ENCODE peak calls at places on chromosome 21, in five cellular contexts. C, K, M, A and X are unnamed samples.

GRCh38 chr21:36188081-36188681 is 31.6 kb downstream of the DOP1B start:
- DNase-seq in C (no peak), K (no peak), M (no peak), A (no peak), X (no peak)

GRCh38 chr21:41713495-41714281 is 53.2 kb downstream of the RIPK4 start:
- DNase-seq in C (no peak), K (no peak), M (no peak), A (no peak), X (no peak)

GRCh38 chr21:21045538-21045937 is 47.3 kb downstream of the NCAM2 start:
- DNase-seq in C (peak), K (no peak), M (no peak), A (no peak), X (no peak)

GRCh38 chr21:16667395-16667794 is 845.4 kb upstream of the CXADR start:
- DNase-seq in C (no peak), K (no peak), M (no peak), A (no peak), X (no peak)

GRCh38 chr21:41953831-41954653 is at the start of gene C2CD2:
- DNase-seq in C (peak), K (peak), M (peak), A (peak), X (peak)

GRCh38 chr21:28632718-28633408 is 359.8 kb downstream of the LTN1 start:
- DNase-seq in C (peak), K (no peak), M (peak), A (no peak), X (peak)

GRCh38 chr21:35578350-35578782 is 482.0 kb downstream of the SETD4 start:
- DNase-seq in C (peak), K (no peak), M (no peak), A (no peak), X (peak)

GRCh38 chr21:26865857-26866256 is 20.6 kb upstream of the ADAMTS1 start:
- DNase-seq in C (no peak), K (no peak), M (no peak), A (no peak), X (no peak)

GRCh38 chr21:15732290-15732995 is 2.7 kb downstream of the USP25 start:
- DNase-seq in C (peak), K (no peak), M (no peak), A (no peak), X (peak)

GRCh38 chr21:30166705-30167104 is at the start of gene CLDN17:
- DNase-seq in C (no peak), K (no peak), M (no peak), A (no peak), X (no peak)

GRCh38 chr21:27269646-27270045 is 302.8 kb upstream of the ADAMTS5 start:
- DNase-seq in C (peak), K (no peak), M (no peak), A (peak), X (peak)

GRCh38 chr21:19120591-19120990 is 717.0 kb upstream of the TMPRSS15 start:
- DNase-seq in C (no peak), K (peak), M (no peak), A (peak), X (no peak)

GRCh38 chr21:36576441-36576840 is 96.5 kb upstream of the CLDN14 start:
- DNase-seq in C (no peak), K (no peak), M (no peak), A (no peak), X (no peak)

GRCh38 chr21:14243877-14244276 is 27.9 kb downstream of the RBM11 start:
- DNase-seq in C (no peak), K (no peak), M (no peak), A (no peak), X (no peak)

GRCh38 chr21:36470294-36470693 is 9.6 kb downstream of the CLDN14 start:
- DNase-seq in C (no peak), K (peak), M (no peak), A (peak), X (no peak)

GRCh38 chr21:23639726-23640125 is 1967.6 kb downstream of the MRPL39 start:
- DNase-seq in C (no peak), K (no peak), M (no peak), A (no peak), X (no peak)

GRCh38 chr21:41611966-41612606 is 104.1 kb upstream of the TMPRSS2 start:
- DNase-seq in C (peak), K (peak), M (no peak), A (peak), X (no peak)

GRCh38 chr21:41777934-41778815 is 11.3 kb upstream of the RIPK4 start:
- DNase-seq in C (peak), K (peak), M (peak), A (peak), X (peak)

GRCh38 chr21:21101911-21102310 is 103.7 kb downstream of the NCAM2 start:
- DNase-seq in C (peak), K (peak), M (peak), A (peak), X (peak)

GRCh38 chr21:35438643-35439404 is 389.7 kb upstream of the RUNX1 start:
- DNase-seq in C (peak), K (no peak), M (no peak), A (peak), X (no peak)

GRCh38 chr21:24658926-24659325 is 948.4 kb downstream of the MRPL39 start:
- DNase-seq in C (no peak), K (no peak), M (no peak), A (no peak), X (no peak)

GRCh38 chr21:15775981-15776380 is 46.2 kb downstream of the USP25 start:
- DNase-seq in C (peak), K (no peak), M (no peak), A (no peak), X (peak)

GRCh38 chr21:36591326-36591970 is 107.5 kb upstream of the SIM2 start:
- DNase-seq in C (no peak), K (no peak), M (no peak), A (no peak), X (no peak)

GRCh38 chr21:25806053-25806452 is 71.3 kb downstream of the GABPA start:
- DNase-seq in C (no peak), K (no peak), M (no peak), A (no peak), X (no peak)

GRCh38 chr21:27110956-27111355 is 144.1 kb upstream of the ADAMTS5 start:
- DNase-seq in C (no peak), K (no peak), M (no peak), A (no peak), X (no peak)

GRCh38 chr21:20108976-20109375 is 889.2 kb upstream of the NCAM2 start:
- DNase-seq in C (no peak), K (no peak), M (no peak), A (no peak), X (no peak)

GRCh38 chr21:16117331-16117730 is 387.5 kb downstream of the USP25 start:
- DNase-seq in C (no peak), K (no peak), M (no peak), A (no peak), X (no peak)

GRCh38 chr21:25457411-25457810 is 149.9 kb downstream of the MRPL39 start:
- DNase-seq in C (peak), K (no peak), M (no peak), A (no peak), X (peak)

GRCh38 chr21:42538479-42539275 is 25.0 kb downstream of the SLC37A1 start:
- DNase-seq in C (no peak), K (no peak), M (no peak), A (no peak), X (no peak)

GRCh38 chr21:17818158-17819113 is 720 bp downstream of the C21orf91 start:
- DNase-seq in C (peak), K (peak), M (peak), A (peak), X (peak)

GRCh38 chr21:42568377-42568776 is 54.7 kb downstream of the SLC37A1 start:
- DNase-seq in C (no peak), K (no peak), M (no peak), A (no peak), X (no peak)

GRCh38 chr21:25375675-25376074 is 231.6 kb downstream of the MRPL39 start:
- DNase-seq in C (peak), K (no peak), M (no peak), A (no peak), X (no peak)

GRCh38 chr21:25214676-25215075 is 392.6 kb downstream of the MRPL39 start:
- DNase-seq in C (no peak), K (no peak), M (no peak), A (no peak), X (no peak)

GRCh38 chr21:17429936-17430335 is 82.9 kb upstream of the CXADR start:
- DNase-seq in C (no peak), K (no peak), M (no peak), A (no peak), X (no peak)

GRCh38 chr21:35236090-35236489 is 187.0 kb upstream of the RUNX1 start:
- DNase-seq in C (no peak), K (no peak), M (no peak), A (no peak), X (no peak)

GRCh38 chr21:35646606-35647005 is 413.7 kb downstream of the SETD4 start:
- DNase-seq in C (peak), K (no peak), M (no peak), A (no peak), X (no peak)

GRCh38 chr21:29499734-29500343 is 201.1 kb downstream of the BACH1 start:
- DNase-seq in C (no peak), K (peak), M (no peak), A (peak), X (peak)

GRCh38 chr21:22885614-22886013 is 1887.4 kb downstream of the NCAM2 start:
- DNase-seq in C (no peak), K (no peak), M (no peak), A (no peak), X (no peak)

GRCh38 chr21:29313662-29314408 is 15.1 kb downstream of the BACH1 start:
- DNase-seq in C (no peak), K (no peak), M (no peak), A (no peak), X (no peak)

GRCh38 chr21:28063241-28063640 is 929.4 kb downstream of the LTN1 start:
- DNase-seq in C (no peak), K (no peak), M (no peak), A (no peak), X (no peak)

GRCh38 chr21:37627074-37627473 is 260.5 kb downstream of the DYRK1A start:
- DNase-seq in C (no peak), K (no peak), M (no peak), A (no peak), X (no peak)

GRCh38 chr21:37627561-37627960 is 261.0 kb downstream of the DYRK1A start:
- DNase-seq in C (no peak), K (no peak), M (no peak), A (no peak), X (no peak)

GRCh38 chr21:37623689-37624088 is 257.1 kb downstream of the DYRK1A start:
- DNase-seq in C (no peak), K (no peak), M (no peak), A (no peak), X (no peak)

GRCh38 chr21:37628362-37628761 is 261.8 kb downstream of the DYRK1A start:
- DNase-seq in C (no peak), K (no peak), M (no peak), A (no peak), X (no peak)

GRCh38 chr21:37626320-37626719 is 259.7 kb downstream of the DYRK1A start:
- DNase-seq in C (no peak), K (no peak), M (no peak), A (no peak), X (no peak)
- H2BK15ac ChIP-seq in C (no peak), K (no peak), M (no peak), A (no peak), X (no peak)

GRCh38 chr21:31733521-31734149 is 1.7 kb upstream of the SCAF4 start:
- DNase-seq in C (peak), K (no peak), M (no peak), A (peak), X (no peak)
- H2BK15ac ChIP-seq in C (no peak), K (no peak), M (no peak), A (no peak), X (no peak)

GRCh38 chr21:46083271-46084040 is 14.5 kb upstream of the COL6A2 start:
- DNase-seq in C (no peak), K (peak), M (no peak), A (no peak), X (no peak)
- H2BK15ac ChIP-seq in C (no peak), K (no peak), M (peak), A (no peak), X (peak)

GRCh38 chr21:32532636-32533035 is 52.7 kb downstream of the TCP10L start:
- DNase-seq in C (no peak), K (no peak), M (no peak), A (no peak), X (no peak)
- H2BK15ac ChIP-seq in C (no peak), K (no peak), M (no peak), A (no peak), X (no peak)

DNA sequence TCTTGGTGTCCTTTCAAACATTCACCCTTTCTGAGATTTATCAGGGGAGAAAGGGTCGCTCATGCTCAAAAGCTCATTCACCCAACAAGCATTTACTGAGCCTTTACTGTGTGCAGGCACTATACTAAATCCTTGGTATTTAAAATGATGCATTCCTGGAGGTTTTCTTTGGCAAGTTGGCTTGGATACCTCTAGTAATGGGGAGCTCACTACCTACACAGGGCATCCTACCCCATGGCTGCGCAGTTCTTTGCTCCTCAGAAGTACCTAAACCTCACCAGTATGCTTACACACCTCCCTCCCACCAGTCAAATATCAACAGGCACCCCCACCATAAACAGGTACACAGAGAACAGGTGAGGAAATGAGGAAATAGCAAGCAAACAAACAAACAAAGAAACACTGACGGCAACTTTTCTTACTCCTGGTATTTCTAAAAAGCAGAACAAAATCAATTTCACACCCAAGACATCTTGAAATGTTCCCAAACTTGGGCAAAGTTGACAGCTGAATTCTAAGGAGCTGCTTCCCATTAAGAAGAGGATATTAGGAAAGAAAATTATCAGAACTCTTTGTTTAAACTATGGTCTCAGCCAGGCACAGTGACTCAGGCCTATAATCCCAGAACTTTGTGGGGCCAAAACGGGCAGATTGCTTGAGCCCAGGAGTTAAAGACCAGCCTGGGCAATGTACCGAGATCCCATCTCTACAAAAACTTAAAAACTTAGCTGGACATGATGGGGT is 104.8 kb downstream of the PSMG1 start:
- DNase-seq in C (no peak), K (no peak), M (no peak), A (no peak), X (no peak)
- H2BK15ac ChIP-seq in C (peak), K (no peak), M (no peak), A (no peak), X (no peak)

GRCh38 chr21:34131586-34131985 is 58.2 kb downstream of the MRPS6 start:
- DNase-seq in C (peak), K (no peak), M (no peak), A (no peak), X (peak)
- H2BK15ac ChIP-seq in C (no peak), K (no peak), M (no peak), A (no peak), X (no peak)

GRCh38 chr21:43604505-43605204 is 54.6 kb downstream of the HSF2BP start:
- DNase-seq in C (no peak), K (no peak), M (no peak), A (no peak), X (no peak)
- H2BK15ac ChIP-seq in C (peak), K (no peak), M (peak), A (no peak), X (no peak)

GRCh38 chr21:43978060-43978459 is 34.0 kb upstream of the TRAPPC10 start:
- DNase-seq in C (no peak), K (no peak), M (no peak), A (no peak), X (no peak)

GRCh38 chr21:43973634-43973955 is 38.5 kb upstream of the TRAPPC10 start:
- DNase-seq in C (no peak), K (no peak), M (no peak), A (no peak), X (no peak)

GRCh38 chr21:43972850-43973633 is 39.1 kb upstream of the TRAPPC10 start:
- DNase-seq in C (peak), K (no peak), M (no peak), A (no peak), X (peak)

GRCh38 chr21:43976661-43977060 is 35.4 kb upstream of the TRAPPC10 start:
- DNase-seq in C (no peak), K (no peak), M (no peak), A (no peak), X (no peak)

GRCh38 chr21:43975469-43976098 is 36.5 kb upstream of the TRAPPC10 start:
- DNase-seq in C (peak), K (peak), M (peak), A (peak), X (peak)
- H2BK15ac ChIP-seq in C (no peak), K (no peak), M (no peak), A (no peak), X (no peak)

DNA sequence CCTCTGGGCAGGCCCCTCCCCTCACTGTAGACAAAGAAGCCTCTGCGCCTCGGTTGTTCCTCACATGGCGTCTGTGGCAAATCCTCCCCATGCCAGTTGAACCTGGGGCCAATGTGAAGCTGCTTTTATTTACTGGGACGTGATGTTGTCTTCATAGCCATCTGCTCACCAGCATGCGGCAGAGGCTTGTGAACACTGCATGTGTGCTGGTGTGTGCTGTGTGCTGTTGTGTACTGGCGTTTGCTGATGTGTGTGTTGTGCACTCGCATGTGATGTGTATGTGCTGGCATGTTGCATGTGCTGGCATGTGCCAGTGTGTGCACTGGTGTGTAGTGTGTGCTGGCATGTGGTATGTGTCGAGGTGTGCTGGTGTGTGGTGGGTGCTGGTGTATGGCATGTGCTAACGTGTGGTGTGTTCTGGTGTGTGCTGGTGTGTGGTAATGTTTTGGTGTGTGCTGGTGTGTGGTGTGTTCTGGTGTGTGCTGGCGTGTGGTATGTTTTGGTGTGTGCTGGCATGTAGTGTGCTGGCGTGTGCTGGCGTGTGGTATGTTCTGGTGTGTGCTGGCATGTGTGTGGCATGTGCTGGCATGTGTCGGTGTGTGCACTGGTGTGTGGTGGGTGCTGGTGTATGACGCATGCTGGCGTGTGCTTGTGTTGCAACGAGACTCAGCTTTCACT is 37.2 kb upstream of the TRAPPC10 start:
- DNase-seq in C (no peak), K (no peak), M (no peak), A (no peak), X (no peak)
- H2BK15ac ChIP-seq in C (no peak), K (no peak), M (no peak), A (no peak), X (no peak)